ENCODE peak calls at places on chromosome 15, in eight cellular contexts. P, F, H, Z, G, N, K and I are unnamed samples.

GRCh38 chr15:29734917-29735572 is 87.2 kb downstream of the TJP1 start:
- ATAC-seq in P (no peak), F (no peak), H (no peak), Z (peak; percentile 45), G (no peak), N (no peak), K (peak; percentile 57), I (no peak)

GRCh38 chr15:70397816-70398215 is 300.1 kb upstream of the TLE3 start:
- ATAC-seq in P (no peak), F (no peak), H (no peak), Z (no peak), G (no peak), N (no peak), K (no peak), I (no peak)

GRCh38 chr15:101498076-101498730 is 8.7 kb upstream of the PCSK6 start:
- ATAC-seq in P (no peak), F (no peak), H (peak; percentile 2), Z (no peak), G (no peak), N (no peak), K (no peak), I (no peak)

GRCh38 chr15:42070966-42071350 is 23.4 kb downstream of the PLA2G4D start:
- ATAC-seq in P (no peak), F (no peak), H (no peak), Z (no peak), G (no peak), N (no peak), K (no peak), I (no peak)

GRCh38 chr15:37004373-37004869 is 95.9 kb downstream of the MEIS2 start:
- ATAC-seq in P (no peak), F (no peak), H (no peak), Z (no peak), G (no peak), N (no peak), K (no peak), I (no peak)

GRCh38 chr15:99110581-99111320 is 5.9 kb downstream of the SYNM start:
- ATAC-seq in P (no peak), F (no peak), H (no peak), Z (no peak), G (peak; percentile 19), N (no peak), K (no peak), I (peak; percentile 26)

GRCh38 chr15:76340198-76340801 is 3.7 kb downstream of the ISL2 start:
- ATAC-seq in P (no peak), F (no peak), H (peak; percentile 18), Z (peak; percentile 34), G (peak; percentile 33), N (no peak), K (no peak), I (no peak)

GRCh38 chr15:94294556-94294955 is 63.2 kb downstream of the MCTP2 start:
- ATAC-seq in P (peak; percentile 30), F (no peak), H (no peak), Z (no peak), G (no peak), N (no peak), K (peak; percentile 31), I (no peak)

GRCh38 chr15:69679623-69680228 is 227.1 kb downstream of the RPLP1 start:
- ATAC-seq in P (no peak), F (no peak), H (no peak), Z (no peak), G (no peak), N (peak; percentile 44), K (no peak), I (no peak)

GRCh38 chr15:83556754-83557153 is 97.2 kb upstream of the ADAMTSL3 start:
- ATAC-seq in P (no peak), F (no peak), H (no peak), Z (no peak), G (no peak), N (no peak), K (no peak), I (no peak)

GRCh38 chr15:57647071-57647790 is 55.5 kb downstream of the MYZAP start:
- ATAC-seq in P (peak; percentile 22), F (no peak), H (no peak), Z (peak; percentile 30), G (no peak), N (no peak), K (no peak), I (peak; percentile 22)

GRCh38 chr15:66948294-66948693 is 117.1 kb upstream of the SMAD3 start:
- ATAC-seq in P (no peak), F (peak; percentile 12), H (no peak), Z (no peak), G (peak; percentile 36), N (no peak), K (no peak), I (no peak)

GRCh38 chr15:38050529-38050928 is 116.1 kb downstream of the TMCO5A start:
- ATAC-seq in P (peak; percentile 75), F (peak; percentile 62), H (no peak), Z (peak; percentile 63), G (no peak), N (no peak), K (peak; percentile 89), I (peak; percentile 28)

GRCh38 chr15:76711351-76711827 is 193.8 kb downstream of the SCAPER start:
- ATAC-seq in P (no peak), F (no peak), H (no peak), Z (no peak), G (no peak), N (no peak), K (no peak), I (no peak)

GRCh38 chr15:51861557-51862350 is 32.3 kb downstream of the TMOD3 start:
- ATAC-seq in P (no peak), F (no peak), H (peak; percentile 51), Z (no peak), G (no peak), N (peak; percentile 100), K (peak; percentile 43), I (no peak)

GRCh38 chr15:76668900-76669299 is 236.2 kb downstream of the SCAPER start:
- ATAC-seq in P (no peak), F (no peak), H (no peak), Z (no peak), G (no peak), N (no peak), K (no peak), I (no peak)

GRCh38 chr15:35665855-35666536 is 120.0 kb upstream of the DPH6 start:
- ATAC-seq in P (no peak), F (no peak), H (no peak), Z (no peak), G (no peak), N (no peak), K (no peak), I (peak; percentile 74)

GRCh38 chr15:99253381-99254090 is 2.3 kb downstream of the LRRC28 start:
- ATAC-seq in P (no peak), F (no peak), H (no peak), Z (no peak), G (no peak), N (no peak), K (no peak), I (no peak)

GRCh38 chr15:96947296-96947695 is 616.8 kb downstream of the NR2F2 start:
- ATAC-seq in P (no peak), F (no peak), H (no peak), Z (no peak), G (no peak), N (no peak), K (no peak), I (no peak)

GRCh38 chr15:76149291-76149910 is 89.6 kb downstream of the TMEM266 start:
- ATAC-seq in P (no peak), F (no peak), H (no peak), Z (peak; percentile 1), G (peak; percentile 41), N (no peak), K (no peak), I (peak; percentile 42)

GRCh38 chr15:65778269-65778668 is 13.8 kb downstream of the DENND4A start:
- ATAC-seq in P (no peak), F (no peak), H (peak; percentile 29), Z (no peak), G (no peak), N (no peak), K (no peak), I (no peak)

GRCh38 chr15:62112616-62113593 is 46.1 kb downstream of the C2CD4A start:
- ATAC-seq in P (peak; percentile 95), F (peak; percentile 82), H (peak; percentile 86), Z (peak; percentile 87), G (peak; percentile 94), N (no peak), K (peak; percentile 95), I (no peak)

GRCh38 chr15:60580068-60580467 is 101.1 kb upstream of the ICE2 start:
- ATAC-seq in P (peak; percentile 59), F (no peak), H (no peak), Z (peak; percentile 49), G (no peak), N (peak; percentile 5), K (peak; percentile 15), I (no peak)

GRCh38 chr15:55829826-55830225 is 86.9 kb upstream of the PRTG start:
- ATAC-seq in P (no peak), F (no peak), H (no peak), Z (no peak), G (no peak), N (peak; percentile 64), K (peak; percentile 68), I (no peak)

GRCh38 chr15:68526784-68527183 is 52.0 kb upstream of the CORO2B start:
- ATAC-seq in P (no peak), F (no peak), H (no peak), Z (no peak), G (no peak), N (no peak), K (no peak), I (no peak)

GRCh38 chr15:85584791-85585360 is 204.5 kb downstream of the AKAP13 start:
- ATAC-seq in P (no peak), F (no peak), H (no peak), Z (no peak), G (no peak), N (no peak), K (no peak), I (no peak)
- H3K4me1 ChIP-seq in P (peaks cover 83% of the 10 kb centered on the region), F (peaks cover 96% of the 10 kb centered on the region), H (peaks cover 59% of the 10 kb centered on the region), Z (peaks cover 63% of the 10 kb centered on the region), G (peaks cover 75% of the 10 kb centered on the region), N (peaks cover 64% of the 10 kb centered on the region), K (peaks cover 38% of the 10 kb centered on the region), I (peaks cover 27% of the 10 kb centered on the region)

DNA sequence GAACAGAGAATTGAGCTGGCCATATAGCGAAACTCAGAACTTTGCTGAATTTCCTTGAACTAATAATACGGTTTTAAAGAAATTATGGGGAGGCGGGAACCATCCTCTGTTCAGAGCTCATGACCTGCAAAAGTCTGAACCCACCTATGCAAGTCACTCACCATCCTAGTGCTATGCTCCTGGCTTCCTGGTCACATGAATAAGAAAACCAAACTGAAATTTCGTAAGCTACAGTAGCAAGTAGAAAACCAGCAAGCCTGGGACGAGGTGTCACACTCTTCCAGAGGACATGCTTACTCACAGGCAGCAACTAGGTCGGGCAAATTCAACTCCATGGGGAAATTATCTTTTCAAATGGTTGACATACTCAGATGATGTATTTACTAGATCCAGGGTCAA is 31.2 kb downstream of the LDHAL6B start:
- ATAC-seq in P (no peak), F (no peak), H (no peak), Z (no peak), G (no peak), N (no peak), K (peak; percentile 31), I (no peak)
- H3K36me3 ChIP-seq in P (no peaks in the 10 kb centered on the region), F (no peaks in the 10 kb centered on the region), H (no peaks in the 10 kb centered on the region), Z (no peaks in the 10 kb centered on the region), G (no peaks in the 10 kb centered on the region), N (no peaks in the 10 kb centered on the region), K (peaks cover 70% of the 10 kb centered on the region), I (no peaks in the 10 kb centered on the region)

GRCh38 chr15:40338041-40338657 is 2.6 kb downstream of the CCDC9B start:
- ATAC-seq in P (peak; percentile 22), F (peak; percentile 50), H (peak; percentile 34), Z (peak; percentile 39), G (no peak), N (peak; percentile 83), K (peak; percentile 5), I (peak; percentile 14)
- H3K4me1 ChIP-seq in P (peaks cover 76% of the 10 kb centered on the region), F (peaks cover 94% of the 10 kb centered on the region), H (peaks cover 54% of the 10 kb centered on the region), Z (peaks cover 26% of the 10 kb centered on the region), G (peaks cover 81% of the 10 kb centered on the region), N (peaks cover 7% of the 10 kb centered on the region), K (peaks cover 44% of the 10 kb centered on the region), I (peaks cover 60% of the 10 kb centered on the region)

GRCh38 chr15:45364271-45364670 is 14.1 kb downstream of the GATM start:
- ATAC-seq in P (no peak), F (no peak), H (no peak), Z (no peak), G (no peak), N (no peak), K (no peak), I (no peak)
- H3K36me3 ChIP-seq in P (peaks cover 50% of the 10 kb centered on the region), F (peaks cover 15% of the 10 kb centered on the region), H (no peaks in the 10 kb centered on the region), Z (peaks cover 100% of the 10 kb centered on the region), G (peaks cover 96% of the 10 kb centered on the region), N (no peaks in the 10 kb centered on the region), K (no peaks in the 10 kb centered on the region), I (no peaks in the 10 kb centered on the region)